ENCODE peak calls at places on chromosomes 4 and X, in eight cellular contexts. Q is NCI-H510A, P is Right ventricle myocardium superior, A is mammary epithelial cell, D is HS-27A, K is sigmoid colon, N is astrocyte of the spinal cord, O is cardiac fibroblast. X is an unnamed sample.

GRCh38 chr4:152556283-152556682 is 20.4 kb upstream of the FBXW7 start:
- DNase-seq in Q (no peak), P (no peak), A (no peak), D (no peak), K (no peak), N (no peak), O (no peak), X (no peak)

GRCh38 chr4:67122029-67122428 is 423.3 kb downstream of the CENPC start:
- DNase-seq in Q (no peak), P (no peak), A (peak), D (no peak), K (no peak), N (no peak), O (no peak), X (peak)

GRCh38 chrX:360496-361150 is 26.1 kb downstream of the PPP2R3B start:
- DNase-seq in Q (no peak), P (peak), A (no peak), D (no peak), K (no peak), N (no peak), O (no peak), X (no peak)

GRCh38 chr4:187258651-187259401 is 535.2 kb upstream of the FAT1 start:
- DNase-seq in Q (no peak), P (no peak), A (no peak), D (no peak), K (no peak), N (no peak), O (no peak), X (peak)

GRCh38 chr4:183097251-183098079 is 1.6 kb upstream of the WWC2 start:
- DNase-seq in Q (no peak), P (peak), A (no peak), D (no peak), K (no peak), N (peak), O (no peak), X (no peak)

GRCh38 chrX:13742397-13743176 is 8.0 kb downstream of the OFD1 start:
- DNase-seq in Q (no peak), P (no peak), A (no peak), D (no peak), K (no peak), N (no peak), O (no peak), X (no peak)

GRCh38 chrX:40646489-40647306 is 663 bp downstream of the CXorf38 start:
- DNase-seq in Q (no peak), P (peak), A (peak), D (no peak), K (peak), N (peak), O (peak), X (no peak)

GRCh38 chr4:77713884-77714283 is 105.3 kb downstream of the CNOT6L start:
- DNase-seq in Q (no peak), P (no peak), A (no peak), D (no peak), K (no peak), N (no peak), O (no peak), X (no peak)

GRCh38 chrX:114344756-114345155 is 239.1 kb upstream of the HTR2C start:
- DNase-seq in Q (no peak), P (no peak), A (peak), D (no peak), K (no peak), N (peak), O (peak), X (peak)

GRCh38 chr4:74474345-74475099 is 29.6 kb downstream of the AREG start:
- DNase-seq in Q (no peak), P (no peak), A (peak), D (no peak), K (no peak), N (peak), O (peak), X (no peak)

GRCh38 chr4:157977086-157977485 is 195.7 kb downstream of the GASK1B start:
- DNase-seq in Q (no peak), P (no peak), A (no peak), D (no peak), K (no peak), N (no peak), O (no peak), X (no peak)

GRCh38 chrX:124231454-124231853 is 101.0 kb upstream of the TEX13D start:
- DNase-seq in Q (no peak), P (no peak), A (no peak), D (no peak), K (no peak), N (no peak), O (no peak), X (peak)

GRCh38 chrX:76617020-76617419 is 189.5 kb downstream of the MAGEE1 start:
- DNase-seq in Q (no peak), P (no peak), A (no peak), D (no peak), K (no peak), N (no peak), O (no peak), X (no peak)

X was measured in NCI-H345.